ENCODE peak calls at places on chromosomes 5 and 9, in four cellular contexts. Q, J, I and L are unnamed samples.

GRCh38 chr5:150780180-150780692 is 1.7 kb downstream of the SMIM3 start:
- DNase-seq in I (peak), J (no peak), Q (peak), L (no peak)

GRCh38 chr5:172235132-172235780 is 41.3 kb downstream of the EFCAB9 start:
- DNase-seq in Q (peak), J (no peak), I (no peak), L (no peak)

GRCh38 chr5:91425046-91425445 is 41.9 kb upstream of the ARRDC3 start:
- DNase-seq in J (no peak), Q (no peak), I (no peak), L (no peak)

GRCh38 chr9:136023401-136024225 is 62.4 kb upstream of the UBAC1 start:
- DNase-seq in J (no peak), Q (no peak), I (no peak), L (no peak)

GRCh38 chr5:112576298-112576925 is 157.3 kb upstream of the EPB41L4A start:
- DNase-seq in I (no peak), Q (no peak), J (no peak), L (no peak)

GRCh38 chr5:111131356-111131755 is 39.2 kb downstream of the WDR36 start:
- DNase-seq in I (no peak), Q (no peak), J (no peak), L (no peak)

GRCh38 chr9:100014846-100015245 is 84.0 kb downstream of the ERP44 start:
- DNase-seq in Q (no peak), J (no peak), I (no peak), L (no peak)

GRCh38 chr9:120928720-120929389 is 2.3 kb upstream of the TRAF1 start:
- DNase-seq in I (peak), Q (no peak), J (no peak), L (peak)

GRCh38 chr5:145500712-145501111 is 334.4 kb downstream of the PRELID2 start:
- DNase-seq in J (no peak), I (no peak), Q (no peak), L (no peak)

GRCh38 chr9:72925126-72925810 is 27.6 kb downstream of the ALDH1A1 start:
- DNase-seq in J (no peak), I (peak), Q (no peak), L (no peak)

GRCh38 chr9:101738566-101739183 is at the start of gene GRIN3A:
- DNase-seq in J (peak), I (no peak), Q (no peak), L (no peak)

GRCh38 chr9:125099816-125100215 is 43.5 kb downstream of the SCAI start:
- DNase-seq in J (no peak), Q (no peak), I (no peak), L (no peak)

GRCh38 chr5:33049845-33050244 is 338.7 kb downstream of the NPR3 start:
- DNase-seq in I (no peak), J (no peak), Q (no peak), L (no peak)

GRCh38 chr5:20536813-20537212 is 548.8 kb upstream of the CDH18 start:
- DNase-seq in I (no peak), J (no peak), Q (no peak), L (no peak)

GRCh38 chr5:172380992-172381643 is 73.2 kb downstream of the SH3PXD2B start:
- DNase-seq in Q (no peak), J (no peak), I (no peak), L (no peak)

GRCh38 chr5:76250463-76250862 is 152.6 kb upstream of the IQGAP2 start:
- DNase-seq in I (no peak), Q (no peak), J (no peak), L (no peak)

GRCh38 chr9:10876333-10876732 is 263.5 kb upstream of the PTPRD start:
- DNase-seq in Q (no peak), J (no peak), I (no peak), L (no peak)

GRCh38 chr5:106121972-106122605 is 1548.6 kb downstream of the EFNA5 start:
- DNase-seq in Q (no peak), I (no peak), J (peak), L (peak)

GRCh38 chr9:137242329-137243204 is 1.5 kb downstream of the TUBB4B start:
- DNase-seq in J (no peak), Q (no peak), I (no peak), L (no peak)

GRCh38 chr9:137240841-137241489 is at the start of gene TUBB4B:
- DNase-seq in Q (peak), J (peak), I (peak), L (peak)

GRCh38 chr9:137237759-137238726 is 3.0 kb upstream of the TUBB4B start:
- DNase-seq in J (no peak), Q (no peak), I (no peak), L (no peak)

GRCh38 chr9:137241490-137242328 is 622 bp downstream of the TUBB4B start:
- DNase-seq in Q (no peak), I (no peak), J (peak), L (peak)

DNA sequence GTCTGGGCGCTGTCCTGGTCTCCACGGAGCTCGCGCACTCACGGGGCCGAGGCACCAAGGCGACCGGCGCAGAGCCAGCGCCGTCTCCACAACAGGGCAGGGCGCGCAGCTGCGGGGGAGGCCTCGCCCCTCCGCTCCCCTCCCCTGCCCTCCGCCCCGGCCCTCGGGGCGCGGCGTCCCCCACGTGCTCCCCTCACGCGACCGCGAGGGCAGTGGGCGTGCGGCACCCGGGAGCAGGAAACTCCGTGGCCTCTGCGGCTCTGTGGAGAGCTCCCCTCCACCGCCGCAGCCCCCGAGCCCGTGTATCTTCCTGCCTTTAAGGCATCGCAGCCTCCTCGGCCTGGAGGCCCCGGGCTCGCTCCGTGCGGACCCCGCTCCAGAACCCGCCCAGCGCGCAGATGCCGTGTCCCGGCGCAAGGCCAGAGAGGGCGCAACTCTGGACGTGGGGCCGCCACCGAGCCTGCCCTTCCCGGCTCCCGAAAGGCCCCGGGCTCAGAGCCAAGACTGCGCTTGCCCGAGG is 706 bp upstream of the TUBB4B start:
- DNase-seq in I (no peak), Q (no peak), J (peak), L (peak)
- TF ChIP-seq SPI1 in I (no peak), Q (no peak), J (no peak), L (no peak)

DNA sequence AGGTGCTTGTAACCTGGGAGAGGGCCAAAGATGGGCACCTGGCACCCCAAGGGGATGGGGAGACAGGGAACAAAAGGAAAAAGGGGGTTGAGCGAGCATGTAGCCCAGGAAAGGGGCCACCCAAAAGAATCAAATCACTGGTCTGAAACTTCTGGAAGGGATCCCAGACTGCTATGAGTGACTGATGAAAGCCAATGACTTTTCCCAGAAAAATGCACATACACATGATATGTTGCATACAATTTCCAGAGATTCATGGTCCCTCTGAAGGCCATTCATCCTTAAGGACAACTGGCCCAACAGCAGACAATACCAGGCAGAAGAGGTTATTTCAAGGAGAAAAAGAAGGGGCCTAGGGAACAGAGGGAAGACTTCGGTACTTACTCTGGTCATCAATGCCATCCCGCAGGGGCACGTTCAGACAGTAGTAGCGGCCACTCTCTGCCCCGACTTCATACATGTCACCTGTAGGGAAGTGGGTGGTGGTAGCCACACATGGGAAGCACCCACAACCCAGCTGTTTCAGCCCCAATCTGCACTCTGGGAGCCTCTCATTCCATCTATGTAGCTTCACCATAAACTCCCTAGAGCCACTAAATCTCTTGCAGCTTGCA is 8.4 kb downstream of the HDAC3 start:
- DNase-seq in I (no peak), J (no peak), Q (no peak), L (no peak)
- TF ChIP-seq SPI1 in I (no peak), J (no peak), Q (no peak), L (no peak)

DNA sequence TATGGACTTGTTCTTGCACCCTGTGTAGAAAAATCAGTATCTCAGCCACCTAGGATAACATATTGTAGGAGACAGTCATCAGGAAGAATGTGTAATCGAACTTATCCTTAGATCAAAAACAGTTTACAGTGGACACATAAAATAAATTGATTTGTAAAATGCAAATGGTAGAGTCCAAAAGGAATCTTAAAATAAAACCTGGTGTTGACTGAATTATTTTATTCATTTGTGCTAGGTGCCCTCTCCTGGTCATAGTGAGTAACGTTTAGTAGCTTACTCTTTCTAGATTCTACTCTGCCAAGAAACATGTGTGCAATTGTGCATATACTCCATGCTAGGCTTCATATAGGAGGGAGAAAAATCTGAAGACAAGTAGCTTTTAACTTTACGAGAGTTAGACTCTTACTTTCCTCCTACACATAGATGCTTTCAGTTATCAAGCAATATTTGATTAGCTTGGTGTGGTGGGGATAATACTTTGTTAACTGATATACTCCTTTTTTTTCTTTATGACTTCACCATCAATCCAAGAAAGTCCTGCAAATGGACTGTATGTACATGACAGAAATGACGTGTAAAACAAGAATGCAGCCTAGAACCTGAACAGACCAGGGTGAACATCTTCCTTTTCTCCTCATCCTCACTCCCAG is 23.7 kb upstream of the LOX start:
- DNase-seq in J (peak), I (no peak), Q (no peak), L (no peak)
- TF ChIP-seq SPI1 in J (no peak), I (no peak), Q (no peak), L (no peak)

GRCh38 chr5:163397368-163397767 is 40.0 kb upstream of the CCNG1 start:
- DNase-seq in I (no peak), J (no peak), Q (no peak), L (no peak)
- TF ChIP-seq SPI1 in I (no peak), J (no peak), Q (no peak), L (no peak)

DNA sequence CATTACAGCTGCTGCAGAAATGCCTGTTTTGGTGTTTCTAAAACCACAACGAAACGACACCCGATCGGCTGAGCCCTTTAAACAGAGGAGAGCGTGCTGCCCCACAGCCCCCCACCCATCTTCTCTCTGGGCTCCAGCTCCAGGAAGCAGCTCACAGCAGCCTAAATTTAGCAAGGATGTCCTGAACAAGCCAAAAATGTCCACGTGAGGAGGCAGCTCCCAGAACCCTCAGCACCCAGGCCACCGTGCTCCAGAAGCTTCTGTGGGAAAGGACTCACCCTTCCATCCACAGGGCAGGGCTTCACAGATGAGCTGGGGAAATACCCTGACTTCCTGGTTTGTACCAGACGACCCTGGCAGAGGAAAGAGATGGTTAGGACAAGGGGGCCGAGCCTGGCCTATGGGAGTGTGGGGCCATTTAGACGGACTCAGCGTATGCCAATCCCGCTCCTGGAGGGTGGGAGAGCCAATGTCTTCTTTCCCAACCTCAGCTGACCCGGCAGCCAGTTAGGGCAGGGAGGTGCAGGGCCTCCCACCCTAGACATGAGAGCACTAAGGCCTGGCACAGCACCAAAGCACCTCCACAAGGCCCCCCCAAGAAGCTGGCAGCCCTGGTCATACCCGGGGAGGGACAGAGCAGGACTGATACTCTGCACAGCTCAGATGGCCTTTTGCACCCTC is 39.1 kb upstream of the SARDH start:
- DNase-seq in I (no peak), Q (no peak), J (no peak), L (no peak)
- TF ChIP-seq SPI1 in I (no peak), Q (no peak), J (no peak), L (no peak)

GRCh38 chr9:119095072-119095471 is 274.2 kb downstream of the BRINP1 start:
- DNase-seq in I (no peak), J (no peak), Q (no peak), L (no peak)

GRCh38 chr9:119092125-119092524 is 277.1 kb downstream of the BRINP1 start:
- DNase-seq in Q (no peak), J (no peak), I (no peak), L (no peak)

GRCh38 chr9:119091074-119091473 is 278.2 kb downstream of the BRINP1 start:
- DNase-seq in I (no peak), Q (no peak), J (no peak), L (no peak)

DNA sequence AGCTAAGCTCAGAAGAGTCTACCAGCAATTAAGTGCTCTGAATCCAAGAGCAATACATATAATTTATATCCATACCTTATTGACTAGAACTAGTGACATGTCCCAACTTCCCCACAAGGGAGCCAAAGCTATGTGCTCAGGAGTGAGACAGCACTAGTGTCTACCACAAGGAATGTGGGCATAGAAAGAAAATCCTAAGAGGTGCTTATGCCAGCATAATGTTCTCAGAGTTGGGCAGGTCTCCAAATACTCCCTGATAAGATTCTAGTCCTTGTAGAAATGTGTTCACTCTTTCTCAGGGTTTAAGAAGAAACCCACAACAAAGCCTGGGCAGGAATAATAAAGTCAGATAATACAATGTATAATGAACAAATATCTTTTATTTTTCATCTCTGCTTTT is 275.1 kb downstream of the BRINP1 start:
- DNase-seq in J (no peak), Q (no peak), I (no peak), L (no peak)
- TF ChIP-seq SPI1 in J (no peak), Q (no peak), I (no peak), L (no peak)

DNA sequence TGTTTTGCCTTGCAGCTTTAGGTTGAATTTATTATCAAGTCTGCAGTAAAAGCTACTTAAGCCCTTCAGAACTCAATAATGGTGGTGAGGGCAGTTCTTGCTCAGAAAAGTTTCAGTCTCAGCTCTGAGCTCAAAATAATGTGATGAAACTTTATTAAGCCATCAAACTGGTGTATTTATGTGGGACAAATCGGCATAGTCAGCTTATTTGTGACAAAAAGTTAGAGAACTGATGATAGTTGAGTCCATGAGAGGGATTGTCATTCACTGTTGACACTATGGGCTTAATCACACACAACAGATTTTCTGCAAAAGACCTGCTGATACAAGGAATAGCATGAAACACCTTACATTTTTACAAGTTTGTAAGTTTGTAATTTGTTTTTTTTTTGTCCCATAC is 9.4 kb downstream of the SRD5A1 start:
- DNase-seq in J (no peak), I (no peak), Q (no peak), L (no peak)
- TF ChIP-seq SPI1 in J (no peak), I (no peak), Q (no peak), L (no peak)

DNA sequence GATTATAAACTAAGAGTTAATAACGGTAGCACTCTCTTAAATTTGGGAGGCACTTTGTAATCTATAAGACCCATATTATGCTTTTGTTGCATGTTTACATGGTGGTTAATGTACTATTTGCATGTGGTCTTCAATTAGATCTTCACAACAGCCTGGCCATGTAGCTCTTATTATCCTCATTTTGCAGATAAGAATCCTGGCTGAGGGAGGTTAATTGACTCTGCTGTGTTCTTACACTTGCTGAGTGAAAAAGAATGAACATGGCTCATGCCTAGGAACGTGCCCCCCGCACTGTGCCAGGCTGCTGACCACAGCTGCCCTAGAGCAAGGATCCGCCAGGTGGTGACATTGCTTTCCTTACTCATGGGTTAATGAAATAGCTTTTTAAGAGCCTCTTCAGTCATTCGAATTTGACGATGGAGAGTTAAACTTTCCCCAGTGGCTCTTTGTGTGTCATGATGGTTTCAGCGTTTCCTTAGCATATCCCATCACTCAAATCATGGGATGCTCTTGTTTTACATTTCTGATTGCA is 97.9 kb downstream of the CDH6 start:
- DNase-seq in J (no peak), Q (no peak), I (no peak), L (no peak)
- TF ChIP-seq SPI1 in J (no peak), Q (no peak), I (no peak), L (no peak)

GRCh38 chr5:56910123-56910951 is 941 bp downstream of the SETD9 start:
- DNase-seq in J (no peak), Q (no peak), I (no peak), L (no peak)
- TF ChIP-seq SPI1 in J (no peak), Q (no peak), I (no peak), L (no peak)

GRCh38 chr5:172421-172820 is 18.9 kb upstream of the LRRC14B start:
- DNase-seq in Q (no peak), I (no peak), J (no peak), L (no peak)
- TF ChIP-seq SPI1 in Q (no peak), I (no peak), J (no peak), L (no peak)